ENCODE peak calls at places on chromosomes 7 and 10, in five cellular contexts. P is cardiac muscle cell, R is ELR, S is T1000, Q is mesothelial cell of epicardium. L is an unnamed sample.

GRCh38 chr10:96017227-96017687 is 26.1 kb upstream of the CCNJ start:
- DNase-seq in R (peak), P (peak), Q (no peak), S (peak), L (peak)

GRCh38 chr10:128274938-128275337 is 148.7 kb upstream of the MKI67 start:
- DNase-seq in S (no peak), Q (no peak), P (peak), R (no peak), L (peak)

GRCh38 chr7:66930341-66930740 is 9.3 kb downstream of the TMEM248 start:
- DNase-seq in Q (no peak), S (no peak), R (peak), P (peak), L (peak)

GRCh38 chr7:4650471-4651047 is 31.5 kb upstream of the FOXK1 start:
- DNase-seq in R (no peak), Q (no peak), P (peak), S (no peak), L (no peak)

GRCh38 chr10:29105516-29106215 is 183.2 kb upstream of the LYZL1 start:
- DNase-seq in S (no peak), Q (no peak), P (peak), R (peak), L (peak)

GRCh38 chr10:92993671-92994304 is 66.8 kb upstream of the CYP26C1 start:
- DNase-seq in P (no peak), Q (no peak), R (no peak), S (no peak), L (no peak)

GRCh38 chr10:75740541-75740940 is 309.1 kb downstream of the LRMDA start:
- DNase-seq in R (no peak), S (no peak), P (no peak), Q (no peak), L (no peak)

GRCh38 chr10:7666253-7667023 is at the start of gene ITIH5:
- DNase-seq in S (no peak), R (no peak), Q (peak), P (no peak), L (no peak)

GRCh38 chr10:90087197-90088007 is 386.0 kb downstream of the KIF20B start:
- DNase-seq in R (peak), Q (no peak), S (no peak), P (peak), L (peak)

GRCh38 chr10:118504044-118504944 is 91.2 kb downstream of the PRLHR start:
- DNase-seq in Q (no peak), S (no peak), P (peak), R (peak), L (peak)

GRCh38 chr10:91610444-91610843 is 22.4 kb downstream of the PPP1R3C start:
- DNase-seq in S (no peak), P (no peak), R (peak), Q (no peak), L (no peak)

GRCh38 chr10:47047577-47048532 is 136.6 kb downstream of the PTPN20 start:
- DNase-seq in R (peak), P (peak), S (peak), Q (peak), L (peak)

GRCh38 chr10:70115948-70116682 is 16.5 kb downstream of the AIFM2 start:
- DNase-seq in S (no peak), Q (no peak), R (peak), P (peak), L (peak)

GRCh38 chr7:30148951-30149459 is 14.2 kb downstream of the MTURN start:
- DNase-seq in P (no peak), R (no peak), Q (no peak), S (no peak), L (no peak)

GRCh38 chr10:73423309-73423708 is 9.5 kb upstream of the ANXA7 start:
- DNase-seq in Q (no peak), P (no peak), S (no peak), R (no peak), L (no peak)

GRCh38 chr10:32940321-32941264 is 17.4 kb downstream of the ITGB1 start:
- DNase-seq in P (no peak), R (peak), Q (no peak), S (no peak), L (no peak)

GRCh38 chr10:90530526-90530925 is 327.3 kb downstream of the HTR7 start:
- DNase-seq in S (no peak), P (peak), R (no peak), Q (no peak), L (no peak)

GRCh38 chr10:20855398-20856038 is 41.6 kb downstream of the NEBL start:
- DNase-seq in P (peak), S (no peak), Q (no peak), R (peak), L (peak)

GRCh38 chr10:118471863-118472262 is 123.6 kb downstream of the PRLHR start:
- DNase-seq in Q (no peak), P (peak), R (peak), S (peak), L (no peak)

GRCh38 chr10:11104772-11105675 is 87.4 kb downstream of the CELF2 start:
- DNase-seq in S (no peak), Q (no peak), P (no peak), R (no peak), L (no peak)

GRCh38 chr10:60417024-60417423 is 27.3 kb upstream of the ANK3 start:
- DNase-seq in S (no peak), Q (no peak), R (peak), P (peak), L (no peak)

GRCh38 chr7:977326-978048 is 2.1 kb upstream of the COX19 start:
- DNase-seq in Q (no peak), P (peak), R (peak), S (no peak), L (no peak)

GRCh38 chr10:12264204-12264908 is 68.4 kb downstream of the CDC123 start:
- DNase-seq in S (peak), Q (peak), R (peak), P (peak), L (peak)

GRCh38 chr10:86109421-86109820 is 257.2 kb downstream of the GRID1 start:
- DNase-seq in S (no peak), Q (no peak), R (no peak), P (no peak), L (no peak)

GRCh38 chr10:18607503-18607902 is 43.9 kb downstream of the NSUN6 start:
- DNase-seq in S (no peak), R (peak), P (peak), Q (no peak), L (peak)

GRCh38 chr10:47361293-47361692 is 13.1 kb downstream of the RBP3 start:
- DNase-seq in S (no peak), Q (no peak), P (peak), R (peak), L (peak)

GRCh38 chr10:91569522-91569921 is 63.3 kb downstream of the PPP1R3C start:
- DNase-seq in P (no peak), S (no peak), Q (no peak), R (peak), L (no peak)

GRCh38 chr10:83346216-83346910 is 792.9 kb upstream of the GHITM start:
- DNase-seq in P (peak), Q (no peak), S (no peak), R (no peak), L (no peak)

GRCh38 chr10:36717118-36717517 is 408.3 kb upstream of the ANKRD30A start:
- DNase-seq in R (peak), Q (no peak), S (no peak), P (no peak), L (no peak)

GRCh38 chr7:39754326-39755120 is 131.2 kb downstream of the RALA start:
- DNase-seq in R (peak), S (no peak), Q (no peak), P (peak), L (no peak)

GRCh38 chr10:127694580-127695193 is 42.3 kb upstream of the FOXI2 start:
- DNase-seq in S (no peak), Q (no peak), R (peak), P (peak), L (peak)

GRCh38 chr10:119370972-119371703 is 163.8 kb downstream of the GRK5 start:
- DNase-seq in S (peak), R (peak), P (peak), Q (no peak), L (peak)

GRCh38 chr7:81014266-81014665 is 95.4 kb upstream of the SEMA3C start:
- DNase-seq in Q (no peak), P (peak), R (peak), S (no peak), L (peak)

GRCh38 chr7:88226886-88227516 is 7.2 kb upstream of the SRI start:
- DNase-seq in R (peak), Q (no peak), P (peak), S (no peak), L (peak)

GRCh38 chr10:78196964-78197363 is 163.3 kb downstream of the RPS24 start:
- DNase-seq in P (peak), Q (no peak), R (peak), S (peak), L (peak)

GRCh38 chr7:17528636-17529035 is 230.2 kb downstream of the AHR start:
- DNase-seq in R (peak), P (no peak), Q (no peak), S (no peak), L (peak)

GRCh38 chr7:94178247-94178646 is 174.1 kb upstream of the BET1 start:
- DNase-seq in Q (no peak), S (no peak), P (no peak), R (no peak), L (no peak)

GRCh38 chr7:22361795-22362194 is 4.8 kb upstream of the RAPGEF5 start:
- DNase-seq in Q (no peak), P (no peak), R (no peak), S (no peak), L (peak)

GRCh38 chr7:143279186-143280098 is 5.3 kb upstream of the TMEM139 start:
- DNase-seq in P (peak), R (peak), S (no peak), Q (no peak), L (peak)

GRCh38 chr10:34626158-34626557 is 188.9 kb downstream of the PARD3 start:
- DNase-seq in Q (no peak), R (no peak), P (no peak), S (no peak), L (no peak)